ENCODE peak calls at places on chromosomes 16 and 17, in five cellular contexts. J is mucosa of gallbladder, X is upper lobe of left lung, E is body of pancreas, B is SIG-M5. M is an unnamed sample.

GRCh38 chr17:18139498-18139897 is 30.9 kb downstream of the MYO15A start:
- DNase-seq in J (no peak), X (peak; percentile 63), E (no peak), B (no peak), M (no peak)

GRCh38 chr16:4032768-4033167 is 83.5 kb downstream of the ADCY9 start:
- DNase-seq in J (peak; percentile 50), X (peak; percentile 67), E (peak; percentile 94), B (peak; percentile 33), M (no peak)

GRCh38 chr17:70945386-70945785 is 776.1 kb downstream of the KCNJ2 start:
- DNase-seq in J (no peak), X (no peak), E (no peak), B (no peak), M (peak; percentile 39)

GRCh38 chr17:57256708-57257112 is 387 bp downstream of the MSI2 start:
- DNase-seq in J (no peak), X (no peak), E (peak; percentile 47), B (no peak), M (peak; percentile 26)

GRCh38 chr16:12289175-12290063 is 312.9 kb downstream of the SNX29 start:
- DNase-seq in J (peak; percentile 13), X (no peak), E (no peak), B (no peak), M (no peak)

GRCh38 chr16:50216231-50216630 is 50.1 kb upstream of the ADCY7 start:
- DNase-seq in J (no peak), X (no peak), E (no peak), B (no peak), M (no peak)

GRCh38 chr16:16166952-16167351 is 56.3 kb downstream of the ABCC6 start:
- DNase-seq in J (no peak), X (no peak), E (no peak), B (no peak), M (no peak)

GRCh38 chr16:75621170-75621477 is 2.0 kb downstream of the ADAT1 start:
- DNase-seq in J (no peak), X (no peak), E (no peak), B (no peak), M (peak; percentile 71)

GRCh38 chr16:62280556-62280955 is 244.3 kb upstream of the CDH8 start:
- DNase-seq in J (no peak), X (no peak), E (no peak), B (no peak), M (no peak)

GRCh38 chr16:4212207-4212933 is 29.5 kb downstream of the SRL start:
- DNase-seq in J (no peak), X (peak; percentile 73), E (no peak), B (no peak), M (no peak)

GRCh38 chr17:42023524-42024349 is 3.8 kb downstream of the NKIRAS2 start:
- DNase-seq in J (peak; percentile 28), X (peak; percentile 54), E (peak; percentile 57), B (peak; percentile 56), M (no peak)

GRCh38 chr17:42660692-42661345 is 1.7 kb downstream of the TUBG2 start:
- DNase-seq in J (no peak), X (no peak), E (peak; percentile 27), B (no peak), M (peak; percentile 45)

GRCh38 chr16:84042879-84043485 is 387 bp upstream of the SLC38A8 start:
- DNase-seq in J (no peak), X (peak; percentile 51), E (no peak), B (no peak), M (no peak)

GRCh38 chr17:10737168-10737622 is 7.4 kb upstream of the TMEM220 start:
- DNase-seq in J (peak; percentile 91), X (no peak), E (peak; percentile 88), B (no peak), M (peak; percentile 76)

GRCh38 chr17:30031214-30031869 is 85.3 kb upstream of the NSRP1 start:
- DNase-seq in J (no peak), X (no peak), E (no peak), B (no peak), M (no peak)

GRCh38 chr16:54407596-54407995 is 121.0 kb upstream of the IRX3 start:
- DNase-seq in J (no peak), X (no peak), E (no peak), B (no peak), M (peak; percentile 62)

GRCh38 chr17:83124871-83125514 is 45.6 kb downstream of the METRNL start:
- DNase-seq in J (no peak), X (no peak), E (no peak), B (no peak), M (no peak)

GRCh38 chr16:2527784-2528100 is 3.5 kb downstream of the CEMP1 start:
- DNase-seq in J (no peak), X (no peak), E (no peak), B (no peak), M (no peak)

GRCh38 chr16:80896778-80897177 is 92.4 kb upstream of the CDYL2 start:
- DNase-seq in J (no peak), X (no peak), E (no peak), B (no peak), M (no peak)

GRCh38 chr17:56792267-56792666 is 41.5 kb downstream of the C17orf67 start:
- DNase-seq in J (no peak), X (no peak), E (no peak), B (no peak), M (no peak)

GRCh38 chr17:75516619-75517276 is 420 bp downstream of the TSEN54 start:
- DNase-seq in J (no peak), X (no peak), E (peak; percentile 23), B (no peak), M (no peak)

M was measured in choroid plexus epithelial cell.